ENCODE peak calls at places on chromosomes 12 and 14, in nine cellular contexts. L is pancreas, I is foreskin fibroblast, K is AG04450, H is left lung, Z is AG10803, T is tibial artery, Q is uterus, R is Caco-2. A is an unnamed sample.

GRCh38 chr12:9133243-9133938 is 17.7 kb upstream of the A2M start:
- DNase-seq in L (no peak), I (no peak), K (no peak), H (no peak), Z (no peak), T (no peak), Q (no peak), R (no peak), A (no peak)

GRCh38 chr14:21202463-21203358 is 46.8 kb upstream of the OR5AU1 start:
- DNase-seq in L (no peak), I (no peak), K (no peak), H (no peak), Z (no peak), T (no peak), Q (no peak), R (no peak), A (no peak)

GRCh38 chr14:101077511-101078074 is 174.1 kb upstream of the RTL1 start:
- DNase-seq in L (peak), I (no peak), K (no peak), H (peak), Z (no peak), T (no peak), Q (no peak), R (no peak), A (no peak)

GRCh38 chr14:73468808-73469386 is 10.6 kb upstream of the NUMB start:
- DNase-seq in L (no peak), I (no peak), K (no peak), H (no peak), Z (no peak), T (no peak), Q (no peak), R (no peak), A (no peak)

GRCh38 chr14:102481791-102482238 is 27.8 kb downstream of the ANKRD9 start:
- DNase-seq in L (no peak), I (no peak), K (no peak), H (peak), Z (no peak), T (no peak), Q (no peak), R (no peak), A (no peak)

GRCh38 chr12:127822743-127823433 is 444.1 kb upstream of the TMEM132C start:
- DNase-seq in L (no peak), I (no peak), K (no peak), H (no peak), Z (no peak), T (peak), Q (peak), R (no peak), A (no peak)

GRCh38 chr12:57632898-57633825 is at the start of gene B4GALNT1:
- DNase-seq in L (peak), I (no peak), K (no peak), H (peak), Z (peak), T (no peak), Q (peak), R (no peak), A (peak)

GRCh38 chr12:98572010-98572409 is 21.5 kb upstream of the SLC25A3 start:
- DNase-seq in L (no peak), I (no peak), K (no peak), H (no peak), Z (no peak), T (no peak), Q (no peak), R (no peak), A (peak)

GRCh38 chr12:56522486-56523193 is 1.0 kb downstream of the RBMS2 start:
- DNase-seq in L (no peak), I (no peak), K (no peak), H (no peak), Z (peak), T (no peak), Q (no peak), R (no peak), A (no peak)

GRCh38 chr12:111033281-111034147 is 113.1 kb upstream of the MYL2 start:
- DNase-seq in L (no peak), I (no peak), K (no peak), H (no peak), Z (no peak), T (peak), Q (no peak), R (no peak), A (no peak)

GRCh38 chr14:64444984-64445845 is 20.1 kb upstream of the AKAP5 start:
- DNase-seq in L (no peak), I (peak), K (peak), H (no peak), Z (peak), T (peak), Q (peak), R (no peak), A (no peak)

GRCh38 chr12:47820631-47821345 is 1.1 kb upstream of the HDAC7 start:
- DNase-seq in L (peak), I (peak), K (peak), H (no peak), Z (peak), T (peak), Q (peak), R (peak), A (peak)

GRCh38 chr14:104359301-104359968 is 220.1 kb upstream of the C14orf180 start:
- DNase-seq in L (no peak), I (no peak), K (no peak), H (no peak), Z (no peak), T (peak), Q (no peak), R (peak), A (no peak)

GRCh38 chr14:21997300-21997699 is 323.7 kb upstream of the OR4E1 start:
- DNase-seq in L (no peak), I (no peak), K (no peak), H (no peak), Z (no peak), T (no peak), Q (no peak), R (no peak), A (no peak)

GRCh38 chr14:34275038-34275437 is 187.0 kb downstream of the SPTSSA start:
- DNase-seq in L (no peak), I (no peak), K (no peak), H (no peak), Z (peak), T (no peak), Q (no peak), R (no peak), A (no peak)

GRCh38 chr12:30898846-30899245 is 27.7 kb upstream of the TSPAN11 start:
- DNase-seq in L (no peak), I (no peak), K (no peak), H (no peak), Z (no peak), T (no peak), Q (no peak), R (no peak), A (no peak)

GRCh38 chr14:94673781-94674231 is 61.6 kb downstream of the SERPINA3 start:
- DNase-seq in L (no peak), I (no peak), K (no peak), H (no peak), Z (no peak), T (peak), Q (no peak), R (no peak), A (no peak)

GRCh38 chr12:6273209-6273928 is 37.1 kb upstream of the PLEKHG6 start:
- DNase-seq in L (no peak), I (no peak), K (no peak), H (peak), Z (no peak), T (no peak), Q (no peak), R (no peak), A (no peak)

GRCh38 chr12:109771746-109772621 is 58.4 kb downstream of the FAM222A start:
- DNase-seq in L (no peak), I (no peak), K (no peak), H (no peak), Z (no peak), T (peak), Q (no peak), R (peak), A (no peak)

GRCh38 chr14:34024768-34025144 is 73.9 kb upstream of the EGLN3 start:
- DNase-seq in L (no peak), I (no peak), K (no peak), H (no peak), Z (no peak), T (no peak), Q (no peak), R (no peak), A (no peak)

GRCh38 chr12:57208946-57209282 is 7.7 kb upstream of the NXPH4 start:
- DNase-seq in L (no peak), I (no peak), K (no peak), H (no peak), Z (no peak), T (peak), Q (no peak), R (no peak), A (no peak)

GRCh38 chr14:61287196-61287595 is 6.1 kb upstream of the TMEM30B start:
- DNase-seq in L (no peak), I (no peak), K (no peak), H (no peak), Z (no peak), T (no peak), Q (no peak), R (no peak), A (no peak)

GRCh38 chr14:68929623-68930307 is 49.3 kb downstream of the ACTN1 start:
- DNase-seq in L (no peak), I (no peak), K (no peak), H (no peak), Z (no peak), T (no peak), Q (no peak), R (no peak), A (no peak)

GRCh38 chr12:6042447-6042846 is 82.0 kb downstream of the VWF start:
- DNase-seq in L (no peak), I (no peak), K (no peak), H (no peak), Z (no peak), T (no peak), Q (no peak), R (no peak), A (no peak)

GRCh38 chr14:93025055-93025454 is 90.7 kb downstream of the ITPK1 start:
- DNase-seq in L (no peak), I (no peak), K (no peak), H (no peak), Z (no peak), T (no peak), Q (no peak), R (no peak), A (no peak)

GRCh38 chr14:68774771-68775613 is 17.9 kb downstream of the ZFP36L1 start:
- DNase-seq in L (no peak), I (peak), K (no peak), H (no peak), Z (peak), T (no peak), Q (peak), R (peak), A (no peak)

GRCh38 chr12:47803196-47803875 is 16.4 kb downstream of the HDAC7 start:
- DNase-seq in L (no peak), I (no peak), K (no peak), H (peak), Z (no peak), T (no peak), Q (no peak), R (no peak), A (peak)

GRCh38 chr12:57272337-57273151 is 21.6 kb upstream of the STAC3 start:
- DNase-seq in L (no peak), I (peak), K (no peak), H (no peak), Z (peak), T (no peak), Q (no peak), R (no peak), A (no peak)

GRCh38 chr14:69475194-69475818 is 9.2 kb upstream of the PLEKHD1 start:
- DNase-seq in L (no peak), I (no peak), K (no peak), H (no peak), Z (no peak), T (no peak), Q (no peak), R (no peak), A (no peak)

GRCh38 chr14:96039633-96040311 is 610 bp downstream of the C14orf132 start:
- DNase-seq in L (peak), I (no peak), K (no peak), H (no peak), Z (peak), T (no peak), Q (peak), R (no peak), A (no peak)

GRCh38 chr12:1457901-1458300 is 136.5 kb downstream of the FBXL14 start:
- DNase-seq in L (no peak), I (peak), K (peak), H (no peak), Z (peak), T (peak), Q (no peak), R (no peak), A (no peak)

GRCh38 chr12:53712059-53712643 is 15.1 kb downstream of the CALCOCO1 start:
- DNase-seq in L (no peak), I (no peak), K (no peak), H (no peak), Z (no peak), T (no peak), Q (no peak), R (no peak), A (no peak)

DNA sequence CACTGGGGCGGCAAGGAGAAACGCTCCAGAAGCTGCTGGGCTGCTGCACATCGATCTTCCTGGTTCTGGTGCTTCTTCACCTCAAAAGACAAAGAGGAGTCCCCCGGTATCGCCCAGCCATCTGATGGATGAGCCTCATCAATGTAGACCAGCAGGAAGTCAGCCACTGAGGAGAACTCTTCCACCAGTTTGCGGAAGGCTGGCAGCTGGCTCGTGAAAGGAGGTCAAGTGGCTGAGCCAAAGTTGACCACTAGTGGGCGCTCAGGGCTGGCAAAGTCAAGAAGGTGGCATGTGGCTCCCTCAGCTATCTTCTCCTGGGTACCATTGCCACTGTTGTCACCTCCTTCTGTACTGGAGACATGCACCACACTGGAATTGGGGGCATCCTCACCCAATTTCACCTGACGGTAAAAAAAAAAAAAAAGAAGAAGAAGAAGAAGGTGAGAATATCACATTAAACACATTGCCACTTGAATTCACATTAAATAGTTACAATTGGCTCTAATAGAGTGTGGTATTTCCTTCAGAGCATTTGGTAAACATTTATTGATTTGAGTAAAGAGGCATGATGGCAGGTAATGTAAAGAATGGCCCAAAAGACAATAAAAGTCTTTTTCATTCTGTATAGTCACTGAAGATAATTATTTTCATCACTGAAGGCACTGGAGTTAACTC is 8.3 kb downstream of the DIO2 start:
- DNase-seq in L (no peak), I (no peak), K (no peak), H (peak), Z (no peak), T (no peak), Q (no peak), R (peak), A (peak)
- TF ChIP-seq CTCF in L (no peak), I (no peak), K (peak), H (no peak), Z (peak), T (no peak), Q (no peak), R (peak), A (peak)

GRCh38 chr14:70909788-70910614 is 2.7 kb downstream of the PCNX1 start:
- DNase-seq in L (no peak), I (no peak), K (no peak), H (no peak), Z (no peak), T (no peak), Q (no peak), R (no peak), A (no peak)
- H3K4me3 ChIP-seq in L (no peak), I (peak), K (peak), H (peak), Z (peak), T (no peak), Q (no peak), R (no peak), A (peak)

DNA sequence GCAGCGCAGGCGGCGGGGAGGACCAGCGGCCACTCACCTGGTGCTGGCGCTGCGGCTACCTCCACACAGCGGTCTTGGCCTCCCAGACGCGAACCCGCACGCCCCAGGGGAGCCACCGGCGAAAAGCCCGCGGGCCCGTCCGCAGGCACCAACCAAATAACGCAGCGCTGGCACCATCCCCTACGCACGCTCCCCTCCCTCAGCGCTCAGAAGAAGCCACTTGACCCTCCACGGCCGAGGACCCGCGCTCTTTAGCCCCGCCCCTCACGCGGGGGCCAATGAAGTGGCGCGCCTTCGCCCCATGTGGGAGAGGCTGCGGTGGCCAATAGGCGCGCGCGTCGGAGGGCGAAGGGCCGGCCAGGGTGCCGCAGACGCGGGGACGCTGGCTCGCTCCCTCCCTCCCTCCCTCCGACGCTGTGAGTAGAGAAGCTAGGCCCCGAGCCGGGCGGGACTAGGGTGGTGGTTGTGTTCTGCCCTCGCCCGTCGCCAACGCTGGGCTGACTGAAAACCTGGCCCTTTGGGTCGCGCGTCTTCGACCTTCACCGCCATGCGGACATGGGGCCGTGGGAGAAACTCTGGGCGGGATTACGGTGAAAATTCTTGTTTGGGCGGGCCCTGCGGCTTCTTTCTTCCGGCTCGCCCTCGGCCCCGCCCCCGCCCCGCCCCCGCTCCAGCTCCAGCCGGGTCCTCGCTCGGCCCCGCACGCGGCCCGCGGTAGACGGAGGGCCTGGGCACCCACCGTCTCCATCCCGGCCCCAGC is at the start of the genes DMAC2L and L2HGDH:
- DNase-seq in L (peak), I (peak), K (peak), H (peak), Z (peak), T (peak), Q (peak), R (peak), A (peak)
- TF ChIP-seq CTCF in L (no peak), I (no peak), K (no peak), H (peak), Z (no peak), T (peak), Q (no peak), R (peak), A (no peak)

GRCh38 chr14:44912041-44912869 is 49.5 kb downstream of the KLHL28 start:
- DNase-seq in L (peak), I (no peak), K (no peak), H (peak), Z (no peak), T (no peak), Q (peak), R (no peak), A (no peak)
- H3K4me3 ChIP-seq in L (peak), I (peak), K (peak), H (peak), Z (peak), T (peak), Q (peak), R (no peak), A (no peak)